ENCODE peak calls at places on chromosome 7, in four cellular contexts. F is K562, V is HepG2, J is H1. W is an unnamed sample.

GRCh38 chr7:85730016-85730415 is 543.2 kb upstream of the SEMA3D start:
- DNase-seq in F (no peak), V (no peak), J (no peak), W (no peak)

GRCh38 chr7:47621985-47622561 is 40.2 kb upstream of the TNS3 start:
- DNase-seq in F (no peak), V (no peak), J (no peak), W (no peak)

GRCh38 chr7:25926891-25927625 is 224.9 kb upstream of the NFE2L3 start:
- DNase-seq in F (peak), V (no peak), J (no peak), W (no peak)

GRCh38 chr7:73715648-73716317 is 3.7 kb downstream of the STX1A start:
- DNase-seq in F (peak), V (peak), J (no peak), W (peak)

GRCh38 chr7:1473864-1474512 is 14.7 kb upstream of the MICALL2 start:
- DNase-seq in F (peak), V (peak), J (peak), W (peak)

GRCh38 chr7:103651978-103652377 is 206.0 kb upstream of the SLC26A5 start:
- DNase-seq in F (no peak), V (no peak), J (no peak), W (no peak)

GRCh38 chr7:130959743-130960207 is 225.8 kb upstream of the KLF14 start:
- DNase-seq in F (peak), V (peak), J (peak), W (peak)

GRCh38 chr7:89605362-89605761 is 548.9 kb upstream of the STEAP1 start:
- DNase-seq in F (no peak), V (no peak), J (no peak), W (no peak)

GRCh38 chr7:131607291-131608111 is 51.1 kb upstream of the PODXL start:
- DNase-seq in F (no peak), V (no peak), J (no peak), W (no peak)

GRCh38 chr7:4143511-4144160 is 538.5 kb upstream of the FOXK1 start:
- DNase-seq in F (no peak), V (no peak), J (no peak), W (no peak)

GRCh38 chr7:1533569-1534329 is 3.2 kb downstream of the MAFK start:
- DNase-seq in F (peak), V (no peak), J (no peak), W (no peak)

GRCh38 chr7:26399747-26400146 is 108.1 kb downstream of the SNX10 start:
- DNase-seq in F (no peak), V (no peak), J (no peak), W (no peak)

GRCh38 chr7:11751807-11752389 is 80.1 kb downstream of the THSD7A start:
- DNase-seq in F (no peak), V (no peak), J (no peak), W (no peak)

GRCh38 chr7:4739528-4739992 is 35.9 kb upstream of the AP5Z1 start:
- DNase-seq in F (peak), V (peak), J (no peak), W (no peak)

GRCh38 chr7:152733286-152733934 is 26.1 kb upstream of the ACTR3B start:
- DNase-seq in F (no peak), V (no peak), J (no peak), W (no peak)

GRCh38 chr7:12864470-12865046 is 177.1 kb downstream of the ARL4A start:
- DNase-seq in F (no peak), V (no peak), J (no peak), W (no peak)

GRCh38 chr7:139683137-139683871 is 94.5 kb downstream of the HIPK2 start:
- DNase-seq in F (no peak), V (no peak), J (no peak), W (no peak)

GRCh38 chr7:94654764-94655561 is 970 bp downstream of the SGCE start:
- DNase-seq in F (no peak), V (no peak), J (peak), W (no peak)

GRCh38 chr7:29815181-29816105 is 9.1 kb downstream of the WIPF3 start:
- DNase-seq in F (no peak), V (no peak), J (no peak), W (no peak)
- TF ChIP-seq FOSL1 in F (no peak), V (no peak), J (no peak), W (no peak)

GRCh38 chr7:82319674-82320118 is 123.9 kb downstream of the CACNA2D1 start:
- DNase-seq in F (no peak), V (no peak), J (no peak), W (no peak)
- TF ChIP-seq RAD21 in F (no peak), V (no peak), J (no peak), W (no peak)

GRCh38 chr7:18216270-18216669 is 188.6 kb upstream of the PRPS1L1 start:
- DNase-seq in F (no peak), V (no peak), J (no peak), W (no peak)

GRCh38 chr7:18226598-18226997 is 199.0 kb upstream of the PRPS1L1 start:
- DNase-seq in F (no peak), V (no peak), J (no peak), W (no peak)

GRCh38 chr7:18224138-18224537 is 196.5 kb upstream of the PRPS1L1 start:
- DNase-seq in F (no peak), V (no peak), J (no peak), W (no peak)

GRCh38 chr7:18225067-18225466 is 197.4 kb upstream of the PRPS1L1 start:
- DNase-seq in F (no peak), V (no peak), J (no peak), W (no peak)

GRCh38 chr7:18221377-18222290 is 194.0 kb upstream of the PRPS1L1 start:
- DNase-seq in F (no peak), V (no peak), J (no peak), W (no peak)
- TF ChIP-seq FOSL1 in F (no peak), V (no peak), J (no peak), W (no peak)

GRCh38 chr7:50662059-50662689 is 97.0 kb upstream of the DDC start:
- DNase-seq in F (no peak), V (no peak), J (no peak), W (no peak)
- TF ChIP-seq RAD21 in F (no peak), V (no peak), J (no peak), W (no peak)

DNA sequence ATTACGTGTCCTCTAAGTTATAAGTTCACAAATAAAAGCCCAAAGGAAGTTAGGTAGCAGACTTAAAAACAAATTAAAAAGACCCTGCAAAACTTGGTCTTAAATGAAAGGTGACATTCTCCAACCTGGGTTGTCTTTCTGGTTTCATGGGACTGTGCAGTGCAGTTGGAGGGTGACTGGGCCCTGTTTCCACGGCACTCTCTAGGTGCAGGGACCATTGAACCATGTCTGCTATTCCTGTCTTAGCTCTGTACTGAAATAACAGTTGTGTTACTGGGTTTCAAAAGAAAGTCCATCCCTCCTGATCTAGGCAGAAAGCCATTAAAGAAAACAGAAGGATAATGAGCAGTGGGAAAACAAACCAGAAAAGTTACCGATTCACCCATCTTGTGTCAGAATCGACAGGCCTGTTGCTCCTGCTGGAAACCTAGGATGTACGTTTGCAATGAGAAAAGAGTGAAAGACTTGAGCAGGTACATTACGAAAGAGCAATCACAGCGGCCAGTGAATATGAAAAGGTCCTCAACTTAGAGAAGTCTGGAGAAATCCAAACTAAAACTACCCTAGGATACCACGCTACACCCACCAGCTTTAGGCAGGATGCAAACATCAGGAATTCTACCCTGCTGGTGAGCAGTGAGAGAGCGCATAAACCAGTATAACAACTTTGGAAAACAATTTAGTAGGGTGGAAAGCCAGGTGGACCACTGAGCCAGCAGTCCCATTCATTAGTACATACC is 24.5 kb downstream of the SPDYE6 start:
- DNase-seq in F (peak), V (no peak), J (peak), W (peak)
- TF ChIP-seq FOSL1 in F (no peak), V (no peak), J (no peak), W (no peak)

GRCh38 chr7:44470628-44471245 is 19.7 kb downstream of the NUDCD3 start:
- DNase-seq in F (no peak), V (peak), J (no peak), W (no peak)

GRCh38 chr7:44471850-44472249 is 18.6 kb downstream of the NUDCD3 start:
- DNase-seq in F (no peak), V (no peak), J (no peak), W (no peak)

GRCh38 chr7:44469461-44469860 is 21.0 kb downstream of the NUDCD3 start:
- DNase-seq in F (no peak), V (no peak), J (no peak), W (no peak)

GRCh38 chr7:44471436-44471835 is 19.0 kb downstream of the NUDCD3 start:
- DNase-seq in F (no peak), V (no peak), J (no peak), W (no peak)

GRCh38 chr7:44470080-44470479 is 20.4 kb downstream of the NUDCD3 start:
- DNase-seq in F (peak), V (no peak), J (no peak), W (no peak)
- TF ChIP-seq RAD21 in F (no peak), V (no peak), J (no peak), W (no peak)

GRCh38 chr7:44881610-44882009 is 3.7 kb downstream of the PURB start:
- DNase-seq in F (no peak), V (no peak), J (no peak), W (no peak)
- TF ChIP-seq FOSL1 in F (no peak), V (no peak), J (no peak), W (no peak)

DNA sequence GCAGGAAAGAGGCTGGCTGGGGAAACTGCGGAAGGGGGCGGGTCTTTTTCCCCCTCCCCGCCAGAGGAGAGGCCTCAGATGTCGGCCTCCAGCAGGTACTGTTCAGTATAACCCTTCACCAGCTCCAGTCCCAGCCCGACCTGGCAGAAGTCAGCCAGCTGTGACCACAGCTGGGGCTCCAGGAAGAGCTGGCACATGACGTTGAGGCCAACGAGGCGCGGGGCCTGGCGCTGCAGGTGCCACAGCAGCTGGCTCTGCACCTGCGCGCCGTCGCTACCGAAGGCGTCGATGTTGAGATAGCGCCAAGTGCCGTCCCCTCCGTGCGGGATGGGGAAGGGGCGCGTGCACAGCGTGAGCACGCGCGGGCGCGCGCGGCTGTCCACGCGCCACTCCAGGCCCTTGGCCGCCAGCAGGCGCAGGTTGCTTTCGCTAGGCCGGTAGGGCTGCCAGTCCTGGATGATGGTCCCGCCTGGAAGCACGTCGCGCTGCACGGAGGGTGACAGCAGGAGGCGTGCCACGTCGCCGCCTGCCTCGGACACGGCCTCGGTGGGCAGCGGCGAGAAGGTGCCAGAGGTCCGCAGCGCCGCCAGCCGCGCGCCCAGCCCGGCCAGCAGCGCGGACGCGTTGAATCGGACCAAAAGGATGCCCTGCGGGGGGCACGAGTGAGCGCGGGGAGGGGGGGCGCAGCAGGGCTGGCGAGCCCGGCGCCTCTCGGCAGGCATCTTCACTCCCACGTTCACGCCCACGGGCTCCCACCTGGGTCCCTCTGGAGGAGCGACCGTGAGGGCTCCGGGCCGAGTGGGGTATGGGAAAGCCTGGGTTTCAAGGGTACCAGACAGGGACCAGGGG is 6.9 kb upstream of the VGF start:
- DNase-seq in F (no peak), V (no peak), J (peak), W (no peak)
- TF ChIP-seq RAD21 in F (no peak), V (no peak), J (no peak), W (no peak)

DNA sequence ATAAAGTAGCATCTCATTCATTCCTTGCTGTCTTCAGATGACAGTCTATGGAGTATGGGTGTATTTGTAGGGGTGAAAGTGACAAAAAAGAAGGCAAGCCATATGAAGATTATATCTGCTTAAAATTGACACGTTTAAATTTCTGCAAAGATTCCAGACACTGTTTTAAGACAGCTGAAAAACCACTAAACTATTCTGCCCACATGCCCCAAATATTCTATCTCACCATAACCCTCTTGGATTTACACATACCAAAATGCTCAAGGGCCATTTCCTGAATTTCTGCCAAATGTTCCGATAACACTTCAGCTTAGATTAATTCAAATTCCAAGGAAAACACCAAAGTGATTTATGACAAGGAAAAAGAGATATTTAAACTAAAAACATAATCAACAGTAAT is 99.9 kb upstream of the IL6 start:
- DNase-seq in F (no peak), V (no peak), J (no peak), W (no peak)
- TF ChIP-seq FOSL1 in F (no peak), V (no peak), J (no peak), W (no peak)

W was measured in HCT116.